ENCODE peak calls at places on chromosome 20, in nine cellular contexts. One of them, this sample, is unnamed. For H3K36me3, the result is how much of the 10 kb centered on the place peaks cover.

GRCh38 chr20:44728835-44729342 is 13.7 kb downstream of the CCN5 start:
- DNase-seq in fibroblast of lung: peak
- DNase-seq in transverse colon: no peak
- DNase-seq in kidney: peak
- DNase-seq in pancreas: no peak
- DNase-seq in bronchial epithelial cell: peak
- DNase-seq in OCI-LY7: no peak
- DNase-seq in psoas muscle: peak
- DNase-seq in HepG2: no peak
- DNase-seq in this sample: no peak

GRCh38 chr20:14712302-14712739 is 374.9 kb upstream of the FLRT3 start:
- DNase-seq in fibroblast of lung: peak
- DNase-seq in transverse colon: no peak
- DNase-seq in kidney: no peak
- DNase-seq in pancreas: no peak
- DNase-seq in bronchial epithelial cell: peak
- DNase-seq in OCI-LY7: no peak
- DNase-seq in psoas muscle: no peak
- DNase-seq in HepG2: no peak
- DNase-seq in this sample: peak

GRCh38 chr20:11453430-11453829 is 464.3 kb upstream of the BTBD3 start:
- DNase-seq in fibroblast of lung: peak
- DNase-seq in transverse colon: no peak
- DNase-seq in kidney: no peak
- DNase-seq in pancreas: no peak
- DNase-seq in bronchial epithelial cell: peak
- DNase-seq in OCI-LY7: no peak
- DNase-seq in psoas muscle: no peak
- DNase-seq in HepG2: no peak
- DNase-seq in this sample: peak

GRCh38 chr20:64065062-64065972 is 2.3 kb downstream of the TCEA2 start:
- DNase-seq in fibroblast of lung: no peak
- DNase-seq in transverse colon: no peak
- DNase-seq in kidney: no peak
- DNase-seq in pancreas: no peak
- DNase-seq in bronchial epithelial cell: no peak
- DNase-seq in OCI-LY7: peak
- DNase-seq in psoas muscle: no peak
- DNase-seq in HepG2: no peak
- DNase-seq in this sample: no peak

GRCh38 chr20:49814057-49814675 is 1.5 kb downstream of the SLC9A8 start:
- DNase-seq in fibroblast of lung: no peak
- DNase-seq in transverse colon: no peak
- DNase-seq in kidney: no peak
- DNase-seq in pancreas: no peak
- DNase-seq in bronchial epithelial cell: peak
- DNase-seq in OCI-LY7: no peak
- DNase-seq in psoas muscle: no peak
- DNase-seq in HepG2: no peak
- DNase-seq in this sample: no peak

GRCh38 chr20:10665027-10665561 is 8.7 kb downstream of the JAG1 start:
- DNase-seq in fibroblast of lung: no peak
- DNase-seq in transverse colon: no peak
- DNase-seq in kidney: no peak
- DNase-seq in pancreas: no peak
- DNase-seq in bronchial epithelial cell: peak
- DNase-seq in OCI-LY7: no peak
- DNase-seq in psoas muscle: no peak
- DNase-seq in HepG2: no peak
- DNase-seq in this sample: no peak

GRCh38 chr20:58787211-58788067 is 63.3 kb downstream of the GNAS-AS1 start:
- DNase-seq in fibroblast of lung: peak
- DNase-seq in transverse colon: no peak
- DNase-seq in kidney: peak
- DNase-seq in pancreas: no peak
- DNase-seq in bronchial epithelial cell: no peak
- DNase-seq in OCI-LY7: no peak
- DNase-seq in psoas muscle: no peak
- DNase-seq in HepG2: no peak
- DNase-seq in this sample: no peak

GRCh38 chr20:62281161-62281933 is 21.4 kb upstream of the ADRM1 start:
- DNase-seq in fibroblast of lung: no peak
- DNase-seq in transverse colon: no peak
- DNase-seq in kidney: no peak
- DNase-seq in pancreas: no peak
- DNase-seq in bronchial epithelial cell: no peak
- DNase-seq in OCI-LY7: no peak
- DNase-seq in psoas muscle: no peak
- DNase-seq in HepG2: no peak
- DNase-seq in this sample: no peak

GRCh38 chr20:62804632-62805364 is at the start of gene OGFR:
- DNase-seq in fibroblast of lung: peak
- DNase-seq in transverse colon: peak
- DNase-seq in kidney: peak
- DNase-seq in pancreas: peak
- DNase-seq in bronchial epithelial cell: no peak
- DNase-seq in OCI-LY7: peak
- DNase-seq in psoas muscle: peak
- DNase-seq in HepG2: no peak
- DNase-seq in this sample: peak

GRCh38 chr20:13021205-13021970 is 12.6 kb downstream of the SPTLC3 start:
- DNase-seq in fibroblast of lung: no peak
- DNase-seq in transverse colon: no peak
- DNase-seq in kidney: no peak
- DNase-seq in pancreas: no peak
- DNase-seq in bronchial epithelial cell: no peak
- DNase-seq in OCI-LY7: no peak
- DNase-seq in psoas muscle: no peak
- DNase-seq in HepG2: peak
- DNase-seq in this sample: no peak

GRCh38 chr20:40863337-40863919 is 165.2 kb upstream of the TOP1 start:
- DNase-seq in fibroblast of lung: no peak
- DNase-seq in transverse colon: no peak
- DNase-seq in kidney: peak
- DNase-seq in pancreas: no peak
- DNase-seq in bronchial epithelial cell: no peak
- DNase-seq in OCI-LY7: no peak
- DNase-seq in psoas muscle: no peak
- DNase-seq in HepG2: no peak
- DNase-seq in this sample: no peak

GRCh38 chr20:49766979-49767419 is 45.6 kb upstream of the SLC9A8 start:
- DNase-seq in fibroblast of lung: no peak
- DNase-seq in transverse colon: no peak
- DNase-seq in kidney: no peak
- DNase-seq in pancreas: no peak
- DNase-seq in bronchial epithelial cell: peak
- DNase-seq in OCI-LY7: no peak
- DNase-seq in psoas muscle: no peak
- DNase-seq in HepG2: no peak
- DNase-seq in this sample: peak

GRCh38 chr20:50595988-50596693 is 86.0 kb downstream of the PTPN1 start:
- DNase-seq in fibroblast of lung: no peak
- DNase-seq in transverse colon: no peak
- DNase-seq in kidney: peak
- DNase-seq in pancreas: no peak
- DNase-seq in bronchial epithelial cell: peak
- DNase-seq in OCI-LY7: no peak
- DNase-seq in psoas muscle: no peak
- DNase-seq in HepG2: no peak
- DNase-seq in this sample: no peak

GRCh38 chr20:44702776-44703175 is 12.4 kb upstream of the CCN5 start:
- DNase-seq in fibroblast of lung: peak
- DNase-seq in transverse colon: peak
- DNase-seq in kidney: peak
- DNase-seq in pancreas: no peak
- DNase-seq in bronchial epithelial cell: no peak
- DNase-seq in OCI-LY7: peak
- DNase-seq in psoas muscle: peak
- DNase-seq in HepG2: no peak
- DNase-seq in this sample: peak

GRCh38 chr20:44582321-44583025 is at the start of gene PKIG:
- DNase-seq in fibroblast of lung: peak
- DNase-seq in transverse colon: no peak
- DNase-seq in kidney: no peak
- DNase-seq in pancreas: no peak
- DNase-seq in bronchial epithelial cell: peak
- DNase-seq in OCI-LY7: peak
- DNase-seq in psoas muscle: peak
- DNase-seq in HepG2: no peak
- DNase-seq in this sample: peak

GRCh38 chr20:380763-381580 is 412 bp downstream of the TRIB3 start:
- DNase-seq in fibroblast of lung: peak
- DNase-seq in transverse colon: peak
- DNase-seq in kidney: peak
- DNase-seq in pancreas: peak
- DNase-seq in bronchial epithelial cell: peak
- DNase-seq in OCI-LY7: peak
- DNase-seq in psoas muscle: peak
- DNase-seq in HepG2: peak
- DNase-seq in this sample: peak

GRCh38 chr20:37397076-37397953 is 51.4 kb downstream of the SRC start:
- DNase-seq in fibroblast of lung: no peak
- DNase-seq in transverse colon: no peak
- DNase-seq in kidney: peak
- DNase-seq in pancreas: no peak
- DNase-seq in bronchial epithelial cell: no peak
- DNase-seq in OCI-LY7: no peak
- DNase-seq in psoas muscle: no peak
- DNase-seq in HepG2: peak
- DNase-seq in this sample: no peak

GRCh38 chr20:1934578-1935573 is 39.7 kb downstream of the SIRPA start:
- DNase-seq in fibroblast of lung: peak
- DNase-seq in transverse colon: no peak
- DNase-seq in kidney: peak
- DNase-seq in pancreas: no peak
- DNase-seq in bronchial epithelial cell: peak
- DNase-seq in OCI-LY7: no peak
- DNase-seq in psoas muscle: peak
- DNase-seq in HepG2: no peak
- DNase-seq in this sample: peak

GRCh38 chr20:44914924-44915323 is 5.1 kb downstream of the PABPC1L start:
- DNase-seq in fibroblast of lung: no peak
- DNase-seq in transverse colon: no peak
- DNase-seq in kidney: no peak
- DNase-seq in pancreas: no peak
- DNase-seq in bronchial epithelial cell: no peak
- DNase-seq in OCI-LY7: no peak
- DNase-seq in psoas muscle: no peak
- DNase-seq in HepG2: no peak
- DNase-seq in this sample: no peak

DNA sequence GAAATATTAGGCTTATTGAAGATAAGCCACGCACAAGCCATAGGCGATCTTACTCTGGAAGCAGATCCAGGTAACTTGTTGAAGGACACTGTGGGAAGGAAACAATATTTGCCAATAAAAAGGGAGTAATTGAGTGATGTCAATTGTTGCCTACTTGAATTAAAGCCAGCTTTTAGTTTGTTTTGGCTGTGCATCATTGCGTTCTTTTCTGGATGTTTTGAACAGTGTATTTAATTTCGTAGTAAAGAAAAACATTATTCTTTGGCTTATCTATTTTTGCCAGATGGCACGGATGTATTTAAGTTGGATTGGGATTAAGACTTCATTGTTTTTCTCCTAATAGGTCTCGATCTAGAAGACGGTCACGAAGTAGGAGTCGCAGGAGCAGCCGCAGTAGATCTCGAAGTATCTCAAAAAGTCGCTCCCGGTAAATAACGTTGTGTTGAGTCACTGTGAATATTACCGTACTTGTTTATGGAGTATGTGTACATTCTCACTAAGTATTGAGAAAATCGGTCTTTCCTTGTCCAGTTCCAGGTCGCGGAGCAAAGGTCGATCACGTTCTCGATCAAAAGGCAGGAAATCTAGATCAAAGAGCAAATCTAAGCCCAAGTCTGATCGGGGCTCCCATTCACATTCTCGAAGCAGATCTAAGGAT is 2.6 kb downstream of the SRSF6 start:
- DNase-seq in fibroblast of lung: no peak
- DNase-seq in transverse colon: no peak
- DNase-seq in kidney: no peak
- DNase-seq in pancreas: no peak
- DNase-seq in bronchial epithelial cell: no peak
- DNase-seq in OCI-LY7: no peak
- DNase-seq in psoas muscle: no peak
- DNase-seq in HepG2: no peak
- DNase-seq in this sample: no peak
- H3K36me3 ChIP-seq in fibroblast of lung: under half
- H3K36me3 ChIP-seq in transverse colon: under half
- H3K36me3 ChIP-seq in kidney: under half
- H3K36me3 ChIP-seq in pancreas: half or more
- H3K36me3 ChIP-seq in bronchial epithelial cell: under half
- H3K36me3 ChIP-seq in OCI-LY7: half or more
- H3K36me3 ChIP-seq in psoas muscle: under half
- H3K36me3 ChIP-seq in HepG2: half or more
- H3K36me3 ChIP-seq in this sample: half or more

GRCh38 chr20:22180244-22180643 is 404.1 kb downstream of the FOXA2 start:
- DNase-seq in fibroblast of lung: no peak
- DNase-seq in transverse colon: no peak
- DNase-seq in kidney: no peak
- DNase-seq in pancreas: no peak
- DNase-seq in bronchial epithelial cell: no peak
- DNase-seq in OCI-LY7: peak
- DNase-seq in psoas muscle: no peak
- DNase-seq in HepG2: peak
- DNase-seq in this sample: no peak
- TF ChIP-seq CTCF in fibroblast of lung: no peak
- TF ChIP-seq CTCF in transverse colon: no peak
- TF ChIP-seq CTCF in kidney: no peak
- TF ChIP-seq CTCF in pancreas: no peak
- TF ChIP-seq CTCF in bronchial epithelial cell: peak
- TF ChIP-seq CTCF in OCI-LY7: peak
- TF ChIP-seq CTCF in psoas muscle: no peak
- TF ChIP-seq CTCF in HepG2: peak
- TF ChIP-seq CTCF in this sample: no peak

DNA sequence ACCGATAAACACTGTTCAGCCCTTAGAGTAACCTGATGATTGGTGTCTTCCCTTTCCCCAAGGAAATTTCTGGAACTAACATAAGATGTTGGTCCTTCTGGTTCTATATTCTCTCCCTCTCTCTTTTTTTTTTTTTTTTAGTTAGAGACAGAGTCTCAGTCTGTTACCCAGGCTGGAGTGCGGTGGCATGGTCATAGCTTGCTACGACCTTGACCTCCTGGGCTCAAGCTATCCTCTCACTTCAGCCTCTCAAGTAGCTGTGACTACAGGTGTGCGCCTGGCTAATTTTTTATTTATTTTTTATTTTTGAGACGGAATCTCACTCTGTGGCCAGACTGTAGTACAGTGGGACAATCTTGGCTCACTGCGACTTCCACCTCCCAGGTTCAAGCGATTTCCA is 12.9 kb downstream of the PANK2 start:
- DNase-seq in fibroblast of lung: no peak
- DNase-seq in transverse colon: no peak
- DNase-seq in kidney: no peak
- DNase-seq in pancreas: no peak
- DNase-seq in bronchial epithelial cell: no peak
- DNase-seq in OCI-LY7: no peak
- DNase-seq in psoas muscle: no peak
- DNase-seq in HepG2: no peak
- DNase-seq in this sample: no peak
- H3K4me3 ChIP-seq in fibroblast of lung: peak
- H3K4me3 ChIP-seq in transverse colon: no peak
- H3K4me3 ChIP-seq in kidney: no peak
- H3K4me3 ChIP-seq in pancreas: no peak
- H3K4me3 ChIP-seq in bronchial epithelial cell: no peak
- H3K4me3 ChIP-seq in OCI-LY7: no peak
- H3K4me3 ChIP-seq in psoas muscle: no peak
- H3K4me3 ChIP-seq in HepG2: no peak
- H3K4me3 ChIP-seq in this sample: no peak

GRCh38 chr20:39050555-39050902 is 88.4 kb downstream of the DHX35 start:
- DNase-seq in fibroblast of lung: no peak
- DNase-seq in transverse colon: no peak
- DNase-seq in kidney: no peak
- DNase-seq in pancreas: no peak
- DNase-seq in bronchial epithelial cell: no peak
- DNase-seq in OCI-LY7: no peak
- DNase-seq in psoas muscle: no peak
- DNase-seq in HepG2: no peak
- DNase-seq in this sample: no peak
- H3K36me3 ChIP-seq in fibroblast of lung: under half
- H3K36me3 ChIP-seq in transverse colon: under half
- H3K36me3 ChIP-seq in kidney: under half
- H3K36me3 ChIP-seq in pancreas: under half
- H3K36me3 ChIP-seq in bronchial epithelial cell: under half
- H3K36me3 ChIP-seq in OCI-LY7: under half
- H3K36me3 ChIP-seq in psoas muscle: under half
- H3K36me3 ChIP-seq in HepG2: under half
- H3K36me3 ChIP-seq in this sample: under half

This sample was measured in cardiac muscle cell.